ENCODE peak calls at places on chromosome 10, in seven cellular contexts. One of them, this sample, is unnamed.

GRCh38 chr10:3412646-3413045 is 240.1 kb upstream of the PITRM1 start:
- DNase-seq in psoas muscle: no peak
- DNase-seq in activated naive CD4-positive, alpha-beta T cell treated with anti-CD3 and anti-CD28 coated beads, Interleukin-2, amount 10 ng/mL, durations not matched to agents 7 days and 5 days: no peak
- DNase-seq in GDM1: no peak
- DNase-seq in stimulated activated naive CD4-positive, alpha-beta T cell: no peak
- DNase-seq in stimulated activated CD4-positive, alpha-beta T cell treated with anti-CD3 and anti-CD28 coated beads, TNF-alpha, amount 100 ng/mL, for 1 hour: no peak
- DNase-seq in NCI-H82: no peak
- DNase-seq in this sample: no peak

GRCh38 chr10:16909961-16910794 is 93.0 kb upstream of the RSU1 start:
- DNase-seq in NCI-H82: no peak
- DNase-seq in activated naive CD4-positive, alpha-beta T cell treated with anti-CD3 and anti-CD28 coated beads, Interleukin-2, amount 10 ng/mL, durations not matched to agents 7 days and 5 days: no peak
- DNase-seq in stimulated activated CD4-positive, alpha-beta T cell treated with anti-CD3 and anti-CD28 coated beads, TNF-alpha, amount 100 ng/mL, for 1 hour: no peak
- DNase-seq in GDM1: no peak
- DNase-seq in stimulated activated naive CD4-positive, alpha-beta T cell: no peak
- DNase-seq in psoas muscle: no peak
- DNase-seq in this sample: no peak

GRCh38 chr10:3472705-3473078 is 300.1 kb upstream of the PITRM1 start:
- DNase-seq in stimulated activated CD4-positive, alpha-beta T cell treated with anti-CD3 and anti-CD28 coated beads, TNF-alpha, amount 100 ng/mL, for 1 hour: no peak
- DNase-seq in activated naive CD4-positive, alpha-beta T cell treated with anti-CD3 and anti-CD28 coated beads, Interleukin-2, amount 10 ng/mL, durations not matched to agents 7 days and 5 days: no peak
- DNase-seq in psoas muscle: no peak
- DNase-seq in GDM1: no peak
- DNase-seq in stimulated activated naive CD4-positive, alpha-beta T cell: no peak
- DNase-seq in NCI-H82: no peak
- DNase-seq in this sample: peak

GRCh38 chr10:47368431-47369180 is 15.5 kb downstream of the ZNF488 start:
- DNase-seq in psoas muscle: no peak
- DNase-seq in GDM1: no peak
- DNase-seq in stimulated activated CD4-positive, alpha-beta T cell treated with anti-CD3 and anti-CD28 coated beads, TNF-alpha, amount 100 ng/mL, for 1 hour: no peak
- DNase-seq in stimulated activated naive CD4-positive, alpha-beta T cell: no peak
- DNase-seq in activated naive CD4-positive, alpha-beta T cell treated with anti-CD3 and anti-CD28 coated beads, Interleukin-2, amount 10 ng/mL, durations not matched to agents 7 days and 5 days: peak
- DNase-seq in NCI-H82: no peak
- DNase-seq in this sample: no peak

GRCh38 chr10:120942806-120943413 is 91.7 kb downstream of the WDR11 start:
- DNase-seq in stimulated activated naive CD4-positive, alpha-beta T cell: peak
- DNase-seq in activated naive CD4-positive, alpha-beta T cell treated with anti-CD3 and anti-CD28 coated beads, Interleukin-2, amount 10 ng/mL, durations not matched to agents 7 days and 5 days: peak
- DNase-seq in NCI-H82: peak
- DNase-seq in stimulated activated CD4-positive, alpha-beta T cell treated with anti-CD3 and anti-CD28 coated beads, TNF-alpha, amount 100 ng/mL, for 1 hour: peak
- DNase-seq in GDM1: peak
- DNase-seq in psoas muscle: peak
- DNase-seq in this sample: peak

GRCh38 chr10:132331259-132331955 is 586 bp upstream of the LRRC27 start:
- DNase-seq in psoas muscle: no peak
- DNase-seq in stimulated activated CD4-positive, alpha-beta T cell treated with anti-CD3 and anti-CD28 coated beads, TNF-alpha, amount 100 ng/mL, for 1 hour: no peak
- DNase-seq in GDM1: no peak
- DNase-seq in activated naive CD4-positive, alpha-beta T cell treated with anti-CD3 and anti-CD28 coated beads, Interleukin-2, amount 10 ng/mL, durations not matched to agents 7 days and 5 days: no peak
- DNase-seq in NCI-H82: no peak
- DNase-seq in stimulated activated naive CD4-positive, alpha-beta T cell: no peak
- DNase-seq in this sample: peak

GRCh38 chr10:71690094-71690720 is 29.4 kb downstream of the C10orf105 start:
- DNase-seq in psoas muscle: no peak
- DNase-seq in stimulated activated naive CD4-positive, alpha-beta T cell: no peak
- DNase-seq in activated naive CD4-positive, alpha-beta T cell treated with anti-CD3 and anti-CD28 coated beads, Interleukin-2, amount 10 ng/mL, durations not matched to agents 7 days and 5 days: no peak
- DNase-seq in GDM1: no peak
- DNase-seq in stimulated activated CD4-positive, alpha-beta T cell treated with anti-CD3 and anti-CD28 coated beads, TNF-alpha, amount 100 ng/mL, for 1 hour: no peak
- DNase-seq in NCI-H82: no peak
- DNase-seq in this sample: no peak

GRCh38 chr10:100829933-100830727 is 82.6 kb upstream of the SLF2 start:
- DNase-seq in stimulated activated CD4-positive, alpha-beta T cell treated with anti-CD3 and anti-CD28 coated beads, TNF-alpha, amount 100 ng/mL, for 1 hour: no peak
- DNase-seq in activated naive CD4-positive, alpha-beta T cell treated with anti-CD3 and anti-CD28 coated beads, Interleukin-2, amount 10 ng/mL, durations not matched to agents 7 days and 5 days: no peak
- DNase-seq in stimulated activated naive CD4-positive, alpha-beta T cell: no peak
- DNase-seq in NCI-H82: no peak
- DNase-seq in GDM1: no peak
- DNase-seq in psoas muscle: no peak
- DNase-seq in this sample: no peak

GRCh38 chr10:133441780-133442179 is 12.0 kb upstream of the SCART1 start:
- DNase-seq in stimulated activated CD4-positive, alpha-beta T cell treated with anti-CD3 and anti-CD28 coated beads, TNF-alpha, amount 100 ng/mL, for 1 hour: no peak
- DNase-seq in psoas muscle: no peak
- DNase-seq in stimulated activated naive CD4-positive, alpha-beta T cell: no peak
- DNase-seq in NCI-H82: no peak
- DNase-seq in activated naive CD4-positive, alpha-beta T cell treated with anti-CD3 and anti-CD28 coated beads, Interleukin-2, amount 10 ng/mL, durations not matched to agents 7 days and 5 days: peak
- DNase-seq in GDM1: no peak
- DNase-seq in this sample: no peak

GRCh38 chr10:15385552-15386455 is 14.7 kb upstream of the FAM171A1 start:
- DNase-seq in psoas muscle: no peak
- DNase-seq in activated naive CD4-positive, alpha-beta T cell treated with anti-CD3 and anti-CD28 coated beads, Interleukin-2, amount 10 ng/mL, durations not matched to agents 7 days and 5 days: no peak
- DNase-seq in GDM1: no peak
- DNase-seq in NCI-H82: peak
- DNase-seq in stimulated activated CD4-positive, alpha-beta T cell treated with anti-CD3 and anti-CD28 coated beads, TNF-alpha, amount 100 ng/mL, for 1 hour: no peak
- DNase-seq in stimulated activated naive CD4-positive, alpha-beta T cell: no peak
- DNase-seq in this sample: no peak

GRCh38 chr10:102152545-102152890 is 329 bp downstream of the NOLC1 start:
- DNase-seq in activated naive CD4-positive, alpha-beta T cell treated with anti-CD3 and anti-CD28 coated beads, Interleukin-2, amount 10 ng/mL, durations not matched to agents 7 days and 5 days: no peak
- DNase-seq in NCI-H82: peak
- DNase-seq in stimulated activated naive CD4-positive, alpha-beta T cell: peak
- DNase-seq in psoas muscle: no peak
- DNase-seq in GDM1: no peak
- DNase-seq in stimulated activated CD4-positive, alpha-beta T cell treated with anti-CD3 and anti-CD28 coated beads, TNF-alpha, amount 100 ng/mL, for 1 hour: no peak
- DNase-seq in this sample: peak

GRCh38 chr10:90179696-90180407 is 478.5 kb downstream of the KIF20B start:
- DNase-seq in NCI-H82: no peak
- DNase-seq in stimulated activated naive CD4-positive, alpha-beta T cell: no peak
- DNase-seq in GDM1: peak
- DNase-seq in activated naive CD4-positive, alpha-beta T cell treated with anti-CD3 and anti-CD28 coated beads, Interleukin-2, amount 10 ng/mL, durations not matched to agents 7 days and 5 days: no peak
- DNase-seq in psoas muscle: no peak
- DNase-seq in stimulated activated CD4-positive, alpha-beta T cell treated with anti-CD3 and anti-CD28 coated beads, TNF-alpha, amount 100 ng/mL, for 1 hour: no peak
- DNase-seq in this sample: no peak

GRCh38 chr10:934746-935406 is 3.4 kb upstream of the LARP4B start:
- DNase-seq in psoas muscle: no peak
- DNase-seq in stimulated activated naive CD4-positive, alpha-beta T cell: no peak
- DNase-seq in stimulated activated CD4-positive, alpha-beta T cell treated with anti-CD3 and anti-CD28 coated beads, TNF-alpha, amount 100 ng/mL, for 1 hour: no peak
- DNase-seq in activated naive CD4-positive, alpha-beta T cell treated with anti-CD3 and anti-CD28 coated beads, Interleukin-2, amount 10 ng/mL, durations not matched to agents 7 days and 5 days: no peak
- DNase-seq in GDM1: no peak
- DNase-seq in NCI-H82: no peak
- DNase-seq in this sample: no peak

GRCh38 chr10:96851281-96851680 is 19.2 kb downstream of the LCOR start:
- DNase-seq in GDM1: no peak
- DNase-seq in psoas muscle: no peak
- DNase-seq in stimulated activated CD4-positive, alpha-beta T cell treated with anti-CD3 and anti-CD28 coated beads, TNF-alpha, amount 100 ng/mL, for 1 hour: no peak
- DNase-seq in activated naive CD4-positive, alpha-beta T cell treated with anti-CD3 and anti-CD28 coated beads, Interleukin-2, amount 10 ng/mL, durations not matched to agents 7 days and 5 days: no peak
- DNase-seq in stimulated activated naive CD4-positive, alpha-beta T cell: no peak
- DNase-seq in NCI-H82: no peak
- DNase-seq in this sample: no peak

GRCh38 chr10:17217661-17218306 is 10.3 kb upstream of the VIM start:
- DNase-seq in stimulated activated CD4-positive, alpha-beta T cell treated with anti-CD3 and anti-CD28 coated beads, TNF-alpha, amount 100 ng/mL, for 1 hour: no peak
- DNase-seq in GDM1: no peak
- DNase-seq in activated naive CD4-positive, alpha-beta T cell treated with anti-CD3 and anti-CD28 coated beads, Interleukin-2, amount 10 ng/mL, durations not matched to agents 7 days and 5 days: no peak
- DNase-seq in stimulated activated naive CD4-positive, alpha-beta T cell: no peak
- DNase-seq in psoas muscle: no peak
- DNase-seq in NCI-H82: no peak
- DNase-seq in this sample: peak

GRCh38 chr10:75926763-75927162 is 495.3 kb downstream of the LRMDA start:
- DNase-seq in GDM1: no peak
- DNase-seq in stimulated activated naive CD4-positive, alpha-beta T cell: no peak
- DNase-seq in psoas muscle: no peak
- DNase-seq in NCI-H82: peak
- DNase-seq in stimulated activated CD4-positive, alpha-beta T cell treated with anti-CD3 and anti-CD28 coated beads, TNF-alpha, amount 100 ng/mL, for 1 hour: no peak
- DNase-seq in activated naive CD4-positive, alpha-beta T cell treated with anti-CD3 and anti-CD28 coated beads, Interleukin-2, amount 10 ng/mL, durations not matched to agents 7 days and 5 days: no peak
- DNase-seq in this sample: no peak

GRCh38 chr10:96017227-96017687 is 26.1 kb upstream of the CCNJ start:
- DNase-seq in GDM1: peak
- DNase-seq in activated naive CD4-positive, alpha-beta T cell treated with anti-CD3 and anti-CD28 coated beads, Interleukin-2, amount 10 ng/mL, durations not matched to agents 7 days and 5 days: peak
- DNase-seq in NCI-H82: peak
- DNase-seq in stimulated activated naive CD4-positive, alpha-beta T cell: no peak
- DNase-seq in stimulated activated CD4-positive, alpha-beta T cell treated with anti-CD3 and anti-CD28 coated beads, TNF-alpha, amount 100 ng/mL, for 1 hour: peak
- DNase-seq in psoas muscle: no peak
- DNase-seq in this sample: peak

GRCh38 chr10:90306187-90306586 is 551.7 kb downstream of the HTR7 start:
- DNase-seq in GDM1: no peak
- DNase-seq in stimulated activated CD4-positive, alpha-beta T cell treated with anti-CD3 and anti-CD28 coated beads, TNF-alpha, amount 100 ng/mL, for 1 hour: no peak
- DNase-seq in activated naive CD4-positive, alpha-beta T cell treated with anti-CD3 and anti-CD28 coated beads, Interleukin-2, amount 10 ng/mL, durations not matched to agents 7 days and 5 days: no peak
- DNase-seq in NCI-H82: no peak
- DNase-seq in stimulated activated naive CD4-positive, alpha-beta T cell: no peak
- DNase-seq in psoas muscle: no peak
- DNase-seq in this sample: no peak